ENCODE peak calls at places on chromosomes 4 and X, in four cellular contexts. X is activated B cell treated with CpG ODN at 0.5 μM for 24 hours, R is foreskin keratinocyte, W is GM03348. B is an unnamed sample.

GRCh38 chr4:152727784-152728183 is 48.0 kb upstream of the TMEM154 start:
- DNase-seq in W (no peak), R (no peak), X (no peak), B (no peak)

GRCh38 chr4:153808175-153808574 is 19.3 kb upstream of the SFRP2 start:
- DNase-seq in W (no peak), X (no peak), R (no peak), B (no peak)

GRCh38 chrX:11480626-11481025 is 185.1 kb downstream of the ARHGAP6 start:
- DNase-seq in W (no peak), X (no peak), R (no peak), B (no peak)

GRCh38 chr4:64781737-64782326 is 372.6 kb upstream of the TECRL start:
- DNase-seq in R (peak), W (peak), X (no peak), B (no peak)

GRCh38 chrX:12799118-12799517 is 7.9 kb downstream of the PRPS2 start:
- DNase-seq in R (no peak), W (no peak), X (no peak), B (no peak)

GRCh38 chr4:15341733-15342300 is 86.0 kb upstream of the C1QTNF7 start:
- DNase-seq in X (no peak), W (no peak), R (no peak), B (no peak)

GRCh38 chr4:121675715-121676114 is 21.1 kb downstream of the ANXA5 start:
- DNase-seq in R (no peak), W (no peak), X (no peak), B (no peak)

GRCh38 chrX:139936259-139936658 is 3.4 kb upstream of the ATP11C start:
- DNase-seq in W (no peak), X (no peak), R (no peak), B (no peak)

GRCh38 chrX:111270339-111270738 is at the start of gene CAPN6:
- DNase-seq in X (no peak), W (peak), R (peak), B (no peak)

GRCh38 chrX:69314436-69315348 is 149.4 kb upstream of the PJA1 start:
- DNase-seq in W (no peak), X (no peak), R (no peak), B (no peak)

GRCh38 chr4:145938618-145939177 is at the start of gene ZNF827:
- DNase-seq in W (peak), R (peak), X (peak), B (peak)

GRCh38 chrX:23383411-23383810 is 48.8 kb downstream of the PTCHD1 start:
- DNase-seq in R (peak), X (no peak), W (peak), B (no peak)

GRCh38 chr4:5870701-5871100 is 22.2 kb downstream of the CRMP1 start:
- DNase-seq in R (no peak), X (no peak), W (no peak), B (no peak)

GRCh38 chrX:77085372-77085771 is 361.8 kb upstream of the FGF16 start:
- DNase-seq in X (no peak), R (no peak), W (no peak), B (no peak)

GRCh38 chr4:65071532-65071931 is 598.8 kb downstream of the EPHA5 start:
- DNase-seq in W (no peak), R (peak), X (no peak), B (no peak)

GRCh38 chr4:99645036-99645435 is 12.6 kb downstream of the C4orf54 start:
- DNase-seq in R (no peak), W (no peak), X (no peak), B (no peak)

GRCh38 chr4:117702353-117702752 is 331.9 kb upstream of the NDST3 start:
- DNase-seq in W (no peak), X (no peak), R (no peak), B (no peak)

GRCh38 chr4:101277661-101278060 is 69.7 kb downstream of the PPP3CA start:
- DNase-seq in R (peak), W (peak), X (no peak), B (no peak)